ENCODE peak calls at places on chromosomes 7 and 10, in eight cellular contexts. J is prostate gland; O is uterus; Q is mammary epithelial cell; F is gastrocnemius medialis; L is CD8-positive, alpha-beta memory T cell; B is fibroblast of lung; R is left ventricle myocardium inferior. G is an unnamed sample.

GRCh38 chr10:31353574-31353973 is 34.6 kb downstream of the ZEB1 start:
- DNase-seq in J (no peak), O (no peak), Q (peak), F (no peak), L (no peak), B (peak), R (no peak), G (no peak)

GRCh38 chr10:102652170-102652926 is 8.1 kb downstream of the TRIM8 start:
- DNase-seq in J (no peak), O (no peak), Q (no peak), F (no peak), L (no peak), B (no peak), R (no peak), G (no peak)

GRCh38 chr7:29564455-29565185 is 985 bp downstream of the PRR15 start:
- DNase-seq in J (peak), O (peak), Q (peak), F (no peak), L (no peak), B (peak), R (peak), G (peak)

GRCh38 chr10:104293021-104293420 is 24.0 kb downstream of the GSTO2 start:
- DNase-seq in J (no peak), O (no peak), Q (peak), F (no peak), L (no peak), B (no peak), R (no peak), G (no peak)

GRCh38 chr7:47344171-47344955 is 237.5 kb downstream of the TNS3 start:
- DNase-seq in J (no peak), O (no peak), Q (no peak), F (no peak), L (no peak), B (no peak), R (no peak), G (no peak)

GRCh38 chr10:64619068-64619467 is 1097.9 kb downstream of the REEP3 start:
- DNase-seq in J (no peak), O (no peak), Q (no peak), F (no peak), L (no peak), B (no peak), R (no peak), G (no peak)

GRCh38 chr7:148882668-148883232 is 1.3 kb downstream of the EZH2 start:
- DNase-seq in J (no peak), O (no peak), Q (peak), F (no peak), L (no peak), B (no peak), R (no peak), G (no peak)

GRCh38 chr10:62815373-62816111 is 624 bp downstream of the EGR2 start:
- DNase-seq in J (peak), O (no peak), Q (peak), F (no peak), L (no peak), B (no peak), R (no peak), G (peak)

GRCh38 chr10:80493482-80494021 is 39.4 kb downstream of the TSPAN14 start:
- DNase-seq in J (no peak), O (no peak), Q (no peak), F (no peak), L (no peak), B (no peak), R (no peak), G (no peak)

GRCh38 chr7:50939026-50939425 is 156.3 kb upstream of the GRB10 start:
- DNase-seq in J (no peak), O (no peak), Q (no peak), F (no peak), L (no peak), B (peak), R (no peak), G (no peak)

GRCh38 chr10:129105266-129105665 is 361.8 kb upstream of the MGMT start:
- DNase-seq in J (no peak), O (no peak), Q (no peak), F (no peak), L (no peak), B (peak), R (no peak), G (no peak)

GRCh38 chr7:2403718-2404648 is 572 bp downstream of the CHST12 start:
- DNase-seq in J (no peak), O (no peak), Q (peak), F (no peak), L (no peak), B (peak), R (peak), G (no peak)

GRCh38 chr10:92419740-92420553 is 129.0 kb downstream of the MARCHF5 start:
- DNase-seq in J (no peak), O (no peak), Q (no peak), F (no peak), L (no peak), B (peak), R (peak), G (peak)

GRCh38 chr7:69436944-69437343 is 161.3 kb upstream of the AUTS2 start:
- DNase-seq in J (no peak), O (no peak), Q (no peak), F (no peak), L (no peak), B (no peak), R (no peak), G (no peak)

GRCh38 chr10:12235796-12236195 is 39.8 kb downstream of the CDC123 start:
- DNase-seq in J (peak), O (no peak), Q (no peak), F (no peak), L (no peak), B (peak), R (no peak), G (no peak)

GRCh38 chr7:8162181-8162580 is 99.8 kb downstream of the ICA1 start:
- DNase-seq in J (no peak), O (no peak), Q (no peak), F (no peak), L (no peak), B (no peak), R (no peak), G (no peak)

GRCh38 chr7:44978511-44979366 is at the start of gene MYO1G:
- DNase-seq in J (no peak), O (no peak), Q (no peak), F (no peak), L (peak), B (no peak), R (peak), G (peak)
- H3K27ac ChIP-seq in J (no peak), O (no peak), Q (no peak), F (no peak), L (peak), B (no peak), R (peak), G (peak)

GRCh38 chr7:129774359-129774758 is 162.8 kb downstream of the NRF1 start:
- DNase-seq in J (no peak), O (no peak), Q (no peak), F (no peak), L (no peak), B (no peak), R (no peak), G (no peak)
- H3K27ac ChIP-seq in J (no peak), O (no peak), Q (no peak), F (no peak), L (no peak), B (no peak), R (no peak), G (no peak)

GRCh38 chr7:81510122-81510521 is 259.7 kb downstream of the HGF start:
- DNase-seq in J (no peak), O (no peak), Q (no peak), F (no peak), L (no peak), B (no peak), R (no peak), G (no peak)
- H3K27ac ChIP-seq in J (no peak), O (no peak), Q (no peak), F (no peak), L (no peak), B (no peak), R (no peak), G (no peak)

GRCh38 chr10:113993489-113993932 is 50.2 kb upstream of the ADRB1 start:
- DNase-seq in J (no peak), O (no peak), Q (no peak), F (no peak), L (no peak), B (peak), R (peak), G (no peak)

GRCh38 chr10:113987805-113988204 is 55.9 kb upstream of the ADRB1 start:
- DNase-seq in J (no peak), O (no peak), Q (peak), F (no peak), L (no peak), B (peak), R (no peak), G (no peak)

GRCh38 chr10:113988535-113988934 is 55.1 kb upstream of the ADRB1 start:
- DNase-seq in J (no peak), O (no peak), Q (no peak), F (no peak), L (no peak), B (no peak), R (no peak), G (no peak)

GRCh38 chr10:113992601-113993011 is 51.1 kb upstream of the ADRB1 start:
- DNase-seq in J (no peak), O (no peak), Q (peak), F (no peak), L (no peak), B (no peak), R (no peak), G (no peak)

GRCh38 chr10:113991091-113991860 is 52.4 kb upstream of the ADRB1 start:
- DNase-seq in J (no peak), O (no peak), Q (no peak), F (no peak), L (no peak), B (no peak), R (no peak), G (no peak)
- H3K27ac ChIP-seq in J (no peak), O (no peak), Q (no peak), F (no peak), L (no peak), B (no peak), R (no peak), G (no peak)

DNA sequence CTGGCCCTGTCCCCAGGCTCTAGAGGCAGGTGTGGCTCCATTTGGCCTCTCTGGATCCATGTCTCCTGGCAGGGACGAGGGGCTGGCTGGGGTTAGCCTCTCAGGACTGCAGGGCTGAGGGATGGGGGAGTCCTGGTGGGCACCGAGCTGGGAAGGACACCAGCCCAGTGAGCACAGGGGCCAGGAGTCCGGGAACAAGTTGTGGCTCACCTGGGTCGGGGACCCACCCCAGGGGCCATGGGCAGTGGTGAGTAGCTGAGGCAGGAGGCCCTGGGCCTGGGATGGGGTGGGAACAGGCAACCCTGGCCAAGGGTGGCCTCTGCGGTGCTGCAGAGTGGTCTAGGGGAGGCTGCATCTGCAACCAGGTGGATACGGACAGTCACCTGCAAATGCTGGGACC is 24.1 kb downstream of the ANTXRL start:
- DNase-seq in J (no peak), O (no peak), Q (no peak), F (no peak), L (no peak), B (no peak), R (no peak), G (no peak)
- H3K27ac ChIP-seq in J (no peak), O (no peak), Q (no peak), F (no peak), L (no peak), B (no peak), R (no peak), G (no peak)

DNA sequence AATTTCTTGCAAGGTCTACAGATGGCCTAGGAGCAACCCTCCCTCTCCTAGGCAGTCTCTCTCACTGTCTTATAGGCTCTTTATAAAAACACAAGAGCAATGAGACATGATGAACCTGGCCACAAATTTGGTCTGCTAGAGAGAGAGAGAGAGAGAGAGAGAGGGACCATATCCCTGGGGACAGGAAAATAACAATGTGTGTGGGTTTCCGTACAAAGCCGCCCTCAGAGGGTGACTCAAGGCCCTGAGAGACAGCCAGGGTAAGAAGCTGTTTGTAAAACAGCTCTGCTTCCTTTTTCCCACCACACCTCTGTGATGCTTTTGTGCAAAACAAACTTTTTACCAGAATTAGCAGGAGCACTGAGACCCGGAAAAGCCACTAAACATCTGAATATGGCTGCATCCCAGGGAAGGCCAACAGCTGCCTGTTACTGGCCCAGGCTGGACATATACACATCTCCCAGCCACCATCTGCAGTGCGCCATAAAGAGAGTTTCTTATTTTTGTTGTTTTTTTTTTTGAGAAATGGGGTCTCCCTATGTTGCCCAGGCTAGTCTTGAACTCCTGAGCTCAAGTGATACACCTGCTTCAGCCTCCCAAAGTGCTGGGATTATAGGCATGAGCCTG is 18.4 kb downstream of the GIMAP5 start:
- DNase-seq in J (no peak), O (no peak), Q (peak), F (no peak), L (peak), B (no peak), R (no peak), G (no peak)
- H3K27ac ChIP-seq in J (no peak), O (no peak), Q (no peak), F (peak), L (peak), B (no peak), R (peak), G (peak)

GRCh38 chr7:152411389-152411788 is 24.4 kb downstream of the KMT2C start:
- DNase-seq in J (no peak), O (no peak), Q (no peak), F (no peak), L (no peak), B (no peak), R (no peak), G (no peak)
- H3K27ac ChIP-seq in J (no peak), O (peak), Q (no peak), F (peak), L (no peak), B (no peak), R (peak), G (no peak)

G was measured in lower lobe of right lung.